ENCODE peak calls at places on chromosomes 7 and 10, in four cellular contexts. E is ovary, P is sigmoid colon, A is NB4. K is an unnamed sample.

GRCh38 chr7:16604054-16604453 is 41.5 kb downstream of the ANKMY2 start:
- DNase-seq in A (peak), E (no peak), P (no peak), K (no peak)

GRCh38 chr7:17520941-17521340 is 222.5 kb downstream of the AHR start:
- DNase-seq in E (no peak), P (no peak), A (no peak), K (no peak)

GRCh38 chr10:4046030-4046429 is 261.0 kb upstream of the KLF6 start:
- DNase-seq in P (no peak), A (no peak), E (no peak), K (no peak)

GRCh38 chr7:96996111-96996936 is 9.0 kb upstream of the DLX6 start:
- DNase-seq in E (no peak), P (no peak), A (no peak), K (no peak)

GRCh38 chr10:23530079-23530478 is 91.2 kb downstream of the OTUD1 start:
- DNase-seq in A (no peak), E (no peak), P (no peak), K (no peak)

GRCh38 chr7:28988091-28988490 is 30.0 kb upstream of the TRIL start:
- DNase-seq in E (no peak), P (no peak), A (no peak), K (no peak)

GRCh38 chr7:37943905-37944736 is 23.7 kb downstream of the EPDR1 start:
- DNase-seq in P (no peak), A (no peak), E (no peak), K (no peak)

GRCh38 chr7:12805518-12805928 is 118.1 kb downstream of the ARL4A start:
- DNase-seq in E (no peak), P (no peak), A (no peak), K (no peak)

GRCh38 chr7:126727930-126728331 is 524.8 kb downstream of the GRM8 start:
- DNase-seq in A (peak), P (no peak), E (no peak), K (no peak)

GRCh38 chr10:397321-398068 is 262.2 kb downstream of the ZMYND11 start:
- DNase-seq in P (no peak), E (no peak), A (no peak), K (no peak)

GRCh38 chr10:62916157-62916603 is 100.0 kb upstream of the EGR2 start:
- DNase-seq in E (no peak), P (no peak), A (no peak), K (no peak)

GRCh38 chr7:30708412-30708811 is 26.2 kb upstream of the CRHR2 start:
- DNase-seq in A (no peak), P (no peak), E (no peak), K (peak)

GRCh38 chr7:32495298-32496051 is at the start of gene AVL9:
- DNase-seq in P (peak), E (peak), A (peak), K (peak)

GRCh38 chr7:98568891-98569290 is 48.2 kb upstream of the NPTX2 start:
- DNase-seq in P (peak), A (no peak), E (no peak), K (no peak)

GRCh38 chr10:113023017-113023416 is 73.0 kb downstream of the TCF7L2 start:
- DNase-seq in A (no peak), P (peak), E (no peak), K (no peak)

GRCh38 chr7:150383710-150384397 is 4.7 kb downstream of the ZNF775 start:
- DNase-seq in E (no peak), P (peak), A (peak), K (no peak)

GRCh38 chr7:88111136-88111748 is 108.6 kb downstream of the SRI start:
- DNase-seq in E (no peak), P (no peak), A (peak), K (no peak)

GRCh38 chr7:2232766-2233520 is at the start of gene MAD1L1:
- DNase-seq in P (peak), A (peak), E (peak), K (peak)

GRCh38 chr7:28573751-28574295 is 161.5 kb downstream of the CREB5 start:
- DNase-seq in A (no peak), P (no peak), E (no peak), K (no peak)

GRCh38 chr10:104766341-104766740 is 125.3 kb downstream of the SORCS3 start:
- DNase-seq in A (no peak), E (no peak), P (no peak), K (no peak)

GRCh38 chr10:9302142-9302746 is 1247.8 kb downstream of the GATA3 start:
- DNase-seq in P (no peak), A (peak), E (no peak), K (no peak)

GRCh38 chr10:22372922-22373321 is 27.6 kb downstream of the SPAG6 start:
- DNase-seq in A (no peak), P (no peak), E (no peak), K (no peak)

GRCh38 chr10:22150842-22151241 is 67.0 kb downstream of the EBLN1 start:
- DNase-seq in P (no peak), A (no peak), E (no peak), K (no peak)

GRCh38 chr10:23376175-23376787 is 31.7 kb upstream of the C10orf67 start:
- DNase-seq in P (no peak), E (no peak), A (no peak), K (no peak)

GRCh38 chr10:117075064-117075463 is 63.0 kb downstream of the VAX1 start:
- DNase-seq in P (no peak), E (no peak), A (no peak), K (no peak)

GRCh38 chr10:84179059-84179710 is 5.6 kb downstream of the GPR15LG start:
- DNase-seq in E (no peak), P (no peak), A (no peak), K (no peak)

GRCh38 chr7:102306916-102307677 is 20.4 kb downstream of the SH2B2 start:
- DNase-seq in E (no peak), P (no peak), A (peak), K (peak)

DNA sequence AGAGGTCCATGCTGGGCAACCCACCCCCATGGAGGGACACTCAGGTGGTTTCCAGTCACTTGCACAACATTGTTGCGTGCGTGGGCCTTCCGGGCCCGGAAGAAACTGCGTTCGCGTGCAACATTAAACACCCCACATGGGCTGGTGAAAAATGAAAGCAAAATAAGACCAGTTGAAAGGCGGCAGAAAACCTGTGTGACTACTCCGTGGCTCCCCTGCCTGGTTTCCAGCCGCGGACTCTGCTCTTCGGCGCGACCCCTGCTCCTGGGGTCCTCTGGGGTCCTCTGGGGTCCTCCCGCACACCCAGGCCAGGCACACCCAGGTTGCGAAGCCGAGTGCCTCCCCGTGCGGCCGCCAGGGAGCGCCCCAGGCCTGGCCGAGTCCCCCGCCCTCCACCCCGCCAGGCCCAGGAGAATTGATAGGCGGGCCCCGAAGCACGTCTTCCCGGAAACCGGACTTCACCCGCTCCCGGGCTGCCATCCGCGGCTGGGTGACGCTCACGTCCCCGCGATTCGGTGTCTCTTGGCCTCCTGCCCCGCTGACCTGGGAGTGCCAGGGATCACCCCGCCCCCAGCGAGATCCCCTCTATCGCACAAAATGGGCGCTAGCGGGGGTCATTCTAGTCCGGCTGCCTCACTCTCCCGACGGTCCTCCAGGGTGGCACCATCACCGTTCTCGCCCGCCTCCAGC is 1.9 kb upstream of the SH2D4B start:
- DNase-seq in P (peak), E (peak), A (peak), K (peak)
- TF ChIP-seq POLR2A in P (no peak), E (no peak), A (peak), K (no peak)

GRCh38 chr10:43006490-43006889 is 70.4 kb upstream of the RET start:
- DNase-seq in E (no peak), P (no peak), A (no peak), K (no peak)
- TF ChIP-seq POLR2A in E (no peak), P (no peak), A (no peak), K (no peak)

GRCh38 chr10:28939352-28940157 is 262.2 kb downstream of the BAMBI start:
- DNase-seq in E (peak), P (peak), A (peak), K (no peak)
- TF ChIP-seq POLR2A in E (no peak), P (no peak), A (no peak), K (no peak)

DNA sequence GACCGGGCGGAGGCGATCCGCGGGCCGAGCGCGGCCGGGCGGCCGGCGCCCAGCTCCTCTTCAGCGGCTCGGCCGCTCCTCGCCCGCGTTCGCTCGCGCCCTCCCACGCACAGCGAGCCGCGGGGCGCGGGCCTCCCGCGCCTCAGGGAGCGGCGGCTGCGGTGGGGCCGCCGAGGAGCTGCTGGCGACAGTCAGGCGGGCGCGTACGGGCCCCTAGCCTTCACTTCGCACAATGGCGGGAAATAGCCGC is at the start of gene MCMBP:
- DNase-seq in P (no peak), E (no peak), A (no peak), K (no peak)
- TF ChIP-seq POLR2A in P (no peak), E (peak), A (no peak), K (no peak)

DNA sequence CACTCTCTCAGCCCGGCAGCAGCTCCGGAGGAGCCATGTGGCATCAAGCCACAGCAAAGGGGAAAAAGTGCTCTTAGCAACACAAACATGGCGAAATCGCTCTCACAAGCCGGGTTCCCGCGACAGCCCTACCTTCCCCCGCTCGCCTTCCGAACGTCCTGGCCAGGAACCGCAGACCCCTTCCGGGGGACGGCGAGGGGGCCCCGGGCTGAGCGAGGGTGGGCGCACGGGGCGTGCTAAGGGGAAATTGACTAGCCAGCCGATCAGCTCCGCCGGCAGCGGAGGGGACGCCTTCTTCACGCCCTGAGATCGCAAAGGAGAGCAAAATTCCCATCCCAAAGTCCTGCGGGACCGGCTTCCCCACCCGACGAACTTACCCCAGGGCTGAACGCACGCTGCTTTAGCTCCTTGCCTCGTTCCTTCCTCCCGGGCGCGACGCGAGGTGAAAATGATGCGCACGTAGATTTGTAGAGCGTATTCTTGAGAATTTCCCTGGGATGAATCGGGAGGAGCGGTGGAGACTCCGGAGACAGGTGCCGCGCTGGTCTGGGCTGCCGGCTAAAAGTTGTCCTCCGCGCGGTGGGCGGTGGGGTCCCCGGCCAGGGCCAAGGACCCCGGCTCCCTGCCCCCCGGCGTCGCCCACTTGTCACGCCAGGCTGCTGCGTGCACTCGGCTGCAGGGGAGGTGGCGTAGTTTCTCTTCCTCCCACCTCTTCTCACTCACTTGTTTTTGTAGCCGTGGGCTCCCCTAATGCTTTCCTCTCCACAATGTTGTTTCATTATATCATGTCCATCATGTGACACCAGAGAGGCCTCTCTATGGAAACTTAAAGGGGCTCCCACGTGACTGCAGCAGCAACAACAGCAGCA is 220.1 kb upstream of the MKLN1 start:
- DNase-seq in E (peak), A (peak), P (peak), K (peak)
- TF ChIP-seq POLR2A in E (peak), A (no peak), P (peak), K (peak)

GRCh38 chr10:77586719-77587423 is 50.7 kb downstream of the KCNMA1 start:
- DNase-seq in E (no peak), P (peak), A (peak), K (peak)
- TF ChIP-seq POLR2A in E (no peak), P (no peak), A (no peak), K (no peak)

GRCh38 chr10:79411546-79412495 is 33.6 kb downstream of the ZCCHC24 start:
- DNase-seq in A (peak), P (peak), E (no peak), K (peak)

GRCh38 chr10:79414714-79415113 is 30.7 kb downstream of the ZCCHC24 start:
- DNase-seq in E (no peak), P (no peak), A (no peak), K (no peak)

GRCh38 chr10:79412516-79412915 is 32.9 kb downstream of the ZCCHC24 start:
- DNase-seq in A (no peak), E (no peak), P (peak), K (peak)

GRCh38 chr10:79410315-79411094 is 34.9 kb downstream of the ZCCHC24 start:
- DNase-seq in E (no peak), A (no peak), P (peak), K (peak)

GRCh38 chr10:79413196-79413595 is 32.2 kb downstream of the ZCCHC24 start:
- DNase-seq in P (peak), E (no peak), A (peak), K (peak)
- TF ChIP-seq POLR2A in P (no peak), E (no peak), A (no peak), K (no peak)

DNA sequence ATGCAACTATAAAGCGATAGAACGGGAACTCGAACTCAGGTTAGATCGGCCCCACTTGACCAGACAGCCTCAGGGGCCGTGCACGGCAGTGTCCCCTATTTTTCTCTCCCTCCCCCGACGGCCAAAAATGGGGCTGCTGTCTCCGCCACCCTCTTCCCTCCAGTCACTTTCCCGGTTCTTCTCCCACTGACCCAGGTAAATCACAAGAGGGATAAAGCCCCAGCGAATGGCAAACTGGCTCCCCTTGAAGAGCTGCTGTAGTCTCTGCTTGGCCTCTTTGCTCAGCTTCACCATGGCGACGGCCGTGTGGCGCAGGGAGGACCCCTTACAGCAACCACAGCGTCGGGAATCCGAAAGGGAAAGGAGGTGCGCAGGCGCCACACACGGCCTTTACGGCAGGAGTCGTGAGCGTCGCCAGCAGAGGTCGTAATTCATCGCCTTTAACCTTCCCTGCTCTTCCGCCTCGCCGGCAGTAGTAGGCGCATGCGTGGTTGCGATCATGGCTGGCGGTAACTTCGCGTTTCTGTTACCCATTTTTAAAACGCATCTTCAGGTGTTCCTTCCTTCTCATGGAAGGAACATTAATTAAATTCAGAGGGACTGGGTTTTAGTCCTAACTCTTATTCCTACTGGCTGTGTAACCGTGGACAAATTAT is at the start of gene TOMM7:
- DNase-seq in P (peak), E (peak), A (peak), K (peak)
- TF ChIP-seq POLR2A in P (peak), E (peak), A (peak), K (no peak)

GRCh38 chr7:99599836-99600235 is 1.8 kb downstream of the TMEM225B start:
- DNase-seq in A (no peak), E (no peak), P (no peak), K (no peak)
- TF ChIP-seq POLR2A in A (no peak), E (no peak), P (no peak), K (no peak)

DNA sequence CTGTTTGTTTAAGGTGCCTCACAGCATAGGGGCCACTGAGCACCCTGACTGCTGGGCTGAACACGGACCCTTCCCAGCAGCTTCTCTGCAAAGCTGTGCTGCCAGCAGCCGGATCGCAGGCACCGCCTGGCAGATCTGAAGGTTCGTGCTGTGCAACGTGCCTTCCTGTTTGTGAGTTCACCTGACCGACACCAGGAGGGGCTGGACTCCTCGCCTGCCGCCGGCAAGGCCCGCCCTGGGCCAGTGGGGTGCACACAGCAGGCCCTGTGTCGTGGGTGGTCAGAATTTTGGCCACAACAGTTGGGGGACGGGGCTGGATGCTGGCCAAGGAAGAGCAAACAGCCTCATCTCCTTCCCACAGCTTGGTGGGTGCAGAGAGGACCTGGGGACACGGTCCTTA is 12.6 kb downstream of the CYP2W1 start:
- DNase-seq in E (no peak), A (no peak), P (no peak), K (no peak)
- TF ChIP-seq POLR2A in E (no peak), A (no peak), P (no peak), K (no peak)